ENCODE peak calls at places on chromosomes 3 and 15, in seven cellular contexts. U is esophagus squamous epithelium; R is lung; N is IMR-90; C is OCI-LY7; X is CD4-positive, alpha-beta memory T cell; F is right atrium auricular region. A is an unnamed sample. For H3K4me1, the result is how much of the 10 kb centered on the place peaks cover.

GRCh38 chr3:121592856-121593702 is at the start of gene FBXO40:
- DNase-seq in X (no peak), F (no peak), U (no peak), N (no peak), R (no peak), C (peak), A (no peak)

GRCh38 chr3:195455789-195456188 is 13.0 kb upstream of the ACAP2 start:
- DNase-seq in C (no peak), R (no peak), X (no peak), N (no peak), F (no peak), U (no peak), A (no peak)

GRCh38 chr3:4986175-4986610 is 7.0 kb downstream of the BHLHE40 start:
- DNase-seq in F (no peak), R (no peak), N (peak), C (no peak), X (no peak), U (no peak), A (no peak)

GRCh38 chr3:35500641-35501353 is 138.5 kb upstream of the ARPP21 start:
- DNase-seq in X (no peak), F (no peak), N (no peak), U (no peak), C (no peak), R (no peak), A (no peak)

GRCh38 chr15:36653851-36654250 is 74.4 kb downstream of the CDIN1 start:
- DNase-seq in R (no peak), X (no peak), C (no peak), N (no peak), U (no peak), F (no peak), A (no peak)

GRCh38 chr3:50230106-50230832 is 5.7 kb upstream of the GNAI2 start:
- DNase-seq in U (no peak), C (no peak), F (no peak), N (no peak), X (no peak), R (no peak), A (no peak)

GRCh38 chr3:55524565-55525244 is 37.6 kb upstream of the WNT5A start:
- DNase-seq in N (peak), U (no peak), F (no peak), R (no peak), X (no peak), C (no peak), A (no peak)

GRCh38 chr15:69559440-69560215 is 107.0 kb downstream of the RPLP1 start:
- DNase-seq in U (no peak), C (no peak), R (no peak), N (no peak), F (no peak), X (no peak), A (no peak)

GRCh38 chr3:97432914-97433313 is 331.6 kb upstream of the ARL6 start:
- DNase-seq in R (no peak), N (no peak), C (no peak), X (no peak), F (no peak), U (no peak), A (no peak)

GRCh38 chr3:63467392-63467791 is 185.1 kb upstream of the SNTN start:
- DNase-seq in U (no peak), R (no peak), N (no peak), C (no peak), F (no peak), X (no peak), A (no peak)

GRCh38 chr3:24129549-24129948 is 184.5 kb downstream of the NR1D2 start:
- DNase-seq in U (no peak), F (no peak), C (no peak), N (no peak), R (no peak), X (no peak), A (no peak)

GRCh38 chr15:91192285-91193058 is 92.4 kb downstream of the SV2B start:
- DNase-seq in C (no peak), X (no peak), N (no peak), U (no peak), R (no peak), F (no peak), A (no peak)

GRCh38 chr3:6326760-6327159 is 534.2 kb upstream of the GRM7 start:
- DNase-seq in F (no peak), U (no peak), C (no peak), R (no peak), X (no peak), N (no peak), A (no peak)

GRCh38 chr3:148366743-148367410 is 330.8 kb upstream of the AGTR1 start:
- DNase-seq in C (no peak), N (peak), U (no peak), X (no peak), R (no peak), F (no peak), A (no peak)

GRCh38 chr3:12343091-12343494 is 54.2 kb downstream of the PPARG start:
- DNase-seq in F (no peak), R (no peak), U (no peak), X (no peak), N (peak), C (no peak), A (no peak)

GRCh38 chr3:155386817-155387403 is 93.4 kb upstream of the STRIT1 start:
- DNase-seq in N (no peak), U (no peak), C (no peak), X (no peak), R (no peak), F (no peak), A (no peak)

GRCh38 chr3:105518806-105519418 is 152.2 kb downstream of the ALCAM start:
- DNase-seq in R (no peak), F (no peak), N (peak), C (peak), X (no peak), U (no peak), A (no peak)

GRCh38 chr3:42052867-42053351 is 38.2 kb upstream of the TRAK1 start:
- DNase-seq in F (no peak), C (no peak), U (no peak), R (no peak), N (peak), X (no peak), A (no peak)

GRCh38 chr3:150407818-150408231 is 273 bp upstream of the TSC22D2 start:
- DNase-seq in N (peak), F (no peak), U (no peak), R (peak), C (no peak), X (no peak), A (peak)

GRCh38 chr3:197408177-197408957 is 110.0 kb upstream of the DLG1 start:
- DNase-seq in X (no peak), U (no peak), R (no peak), N (peak), C (no peak), F (no peak), A (no peak)

GRCh38 chr15:74205593-74205969 is 3.0 kb upstream of the STRA6 start:
- DNase-seq in N (no peak), U (no peak), R (no peak), X (no peak), F (no peak), C (no peak), A (no peak)

GRCh38 chr15:74201656-74202420 is 749 bp downstream of the STRA6 start:
- DNase-seq in X (no peak), N (no peak), F (no peak), U (no peak), C (no peak), R (no peak), A (no peak)

GRCh38 chr15:74202461-74203401 is at the start of gene STRA6:
- DNase-seq in U (no peak), C (no peak), X (no peak), R (no peak), N (no peak), F (no peak), A (no peak)

GRCh38 chr15:74206801-74207281 is 4.3 kb upstream of the STRA6 start:
- DNase-seq in R (no peak), X (no peak), C (no peak), N (no peak), U (no peak), F (no peak), A (no peak)

DNA sequence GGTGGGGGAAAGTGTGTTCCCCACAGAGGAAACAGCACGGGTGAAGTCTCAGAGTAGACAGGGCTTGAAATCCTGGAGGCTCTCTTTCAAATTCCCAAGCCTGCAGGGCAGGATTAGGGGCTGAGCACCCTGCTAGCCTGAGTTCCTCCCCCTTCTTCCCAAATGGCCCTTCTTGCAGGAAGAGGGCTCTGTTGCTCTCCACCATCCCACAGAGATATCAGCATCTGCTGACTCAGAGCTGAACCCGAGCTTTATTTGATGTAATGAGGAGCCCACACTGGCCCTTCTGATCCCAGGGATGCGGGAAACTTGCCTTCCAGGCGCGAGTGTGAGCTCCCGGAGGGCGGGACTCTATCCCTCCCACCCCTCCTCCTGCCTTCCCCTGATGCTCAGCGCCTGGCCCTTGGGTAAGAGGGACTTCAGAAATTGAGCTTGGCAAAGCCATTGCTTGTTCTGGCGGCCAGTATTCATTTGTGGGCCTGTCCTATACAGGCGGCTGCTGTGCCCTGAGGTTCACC is 1.4 kb upstream of the STRA6 start:
- DNase-seq in F (peak), N (peak), C (no peak), X (no peak), U (no peak), R (no peak), A (peak)
- H3K4me1 ChIP-seq in F (under half), N (under half), C (under half), X (under half), U (under half), R (under half), A (under half)

GRCh38 chr3:172201990-172202318 is 162.6 kb downstream of the FNDC3B start:
- DNase-seq in R (no peak), U (no peak), X (no peak), N (peak), C (no peak), F (no peak), A (no peak)

GRCh38 chr3:172204716-172205115 is 165.3 kb downstream of the FNDC3B start:
- DNase-seq in X (no peak), C (no peak), R (no peak), F (no peak), U (no peak), N (no peak), A (no peak)

GRCh38 chr3:172201136-172201989 is 162.0 kb downstream of the FNDC3B start:
- DNase-seq in N (peak), F (peak), X (no peak), R (peak), U (no peak), C (no peak), A (peak)

GRCh38 chr3:172203522-172204258 is 164.3 kb downstream of the FNDC3B start:
- DNase-seq in U (no peak), N (no peak), F (no peak), C (no peak), X (no peak), R (no peak), A (no peak)

GRCh38 chr3:172202797-172203196 is 163.4 kb downstream of the FNDC3B start:
- DNase-seq in X (no peak), R (no peak), F (no peak), N (no peak), C (no peak), U (no peak), A (no peak)
- H3K4me1 ChIP-seq in X (under half), R (half or more), F (under half), N (under half), C (under half), U (under half), A (under half)

GRCh38 chr3:177341766-177342165 is 144.5 kb upstream of the TBL1XR1 start:
- DNase-seq in F (peak), U (no peak), X (no peak), C (no peak), R (no peak), N (no peak), A (no peak)
- H3K4me1 ChIP-seq in F (under half), U (under half), X (under half), C (half or more), R (under half), N (under half), A (under half)

DNA sequence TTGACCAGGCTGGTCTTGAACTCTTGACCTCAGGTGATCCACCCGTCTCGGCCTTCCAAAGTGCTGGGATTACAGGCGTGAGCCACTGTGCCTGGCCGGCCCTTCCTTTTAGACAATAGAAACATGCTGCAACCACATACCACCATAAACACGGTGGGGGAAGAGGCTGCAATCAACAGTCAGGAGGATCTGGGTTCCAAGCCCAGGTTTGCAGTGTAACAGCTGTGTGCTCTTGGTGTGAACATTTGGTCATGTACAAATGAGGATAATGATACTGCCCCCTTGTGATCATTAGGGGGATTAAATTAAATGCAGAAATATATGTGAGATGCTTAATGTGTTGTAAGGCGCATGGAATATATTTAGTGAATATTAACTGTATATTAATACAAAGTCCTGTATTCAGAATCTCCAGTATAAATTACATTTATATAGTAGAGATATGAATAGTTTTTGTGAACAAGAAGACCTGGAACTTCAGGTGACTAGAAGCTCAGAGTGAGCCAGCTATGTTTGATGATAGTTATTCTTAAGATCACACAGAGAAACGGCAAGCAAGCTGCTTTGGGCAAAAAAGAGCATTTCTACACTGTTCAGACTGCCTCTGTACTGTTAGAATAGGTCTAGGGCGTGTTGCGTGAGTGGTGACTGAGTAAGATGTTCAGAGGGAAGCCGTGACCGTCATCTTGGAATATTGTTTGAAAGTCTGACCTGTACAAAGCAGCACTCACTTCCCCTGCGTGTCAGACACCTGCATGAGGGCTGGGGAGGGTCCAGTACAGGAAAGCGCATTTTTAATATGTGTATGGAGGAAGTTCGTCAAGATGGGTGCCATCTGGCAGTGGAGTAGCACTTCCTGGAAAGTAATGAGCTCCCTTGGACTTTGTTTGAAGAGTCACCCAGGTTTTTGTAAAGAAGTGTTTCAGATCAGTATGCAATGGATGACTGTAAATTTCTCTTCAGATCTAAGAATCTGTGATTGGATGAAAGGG is 125.8 kb downstream of the PGPEP1L start:
- DNase-seq in C (peak), X (no peak), U (no peak), N (peak), R (no peak), F (no peak), A (no peak)
- H3K4me1 ChIP-seq in C (under half), X (under half), U (under half), N (under half), R (under half), F (under half), A (under half)

GRCh38 chr3:139533781-139534443 is 5.6 kb downstream of the RBP1 start:
- DNase-seq in C (no peak), U (no peak), F (no peak), R (no peak), X (no peak), N (peak), A (peak)

GRCh38 chr3:139534992-139535879 is 4.3 kb downstream of the RBP1 start:
- DNase-seq in C (no peak), F (peak), U (no peak), R (no peak), X (no peak), N (peak), A (peak)

GRCh38 chr3:139532996-139533395 is 6.5 kb downstream of the RBP1 start:
- DNase-seq in F (no peak), R (no peak), N (peak), X (no peak), U (no peak), C (no peak), A (no peak)

GRCh38 chr3:139537325-139537724 is 2.2 kb downstream of the RBP1 start:
- DNase-seq in U (no peak), C (no peak), N (peak), R (no peak), F (no peak), X (no peak), A (no peak)

DNA sequence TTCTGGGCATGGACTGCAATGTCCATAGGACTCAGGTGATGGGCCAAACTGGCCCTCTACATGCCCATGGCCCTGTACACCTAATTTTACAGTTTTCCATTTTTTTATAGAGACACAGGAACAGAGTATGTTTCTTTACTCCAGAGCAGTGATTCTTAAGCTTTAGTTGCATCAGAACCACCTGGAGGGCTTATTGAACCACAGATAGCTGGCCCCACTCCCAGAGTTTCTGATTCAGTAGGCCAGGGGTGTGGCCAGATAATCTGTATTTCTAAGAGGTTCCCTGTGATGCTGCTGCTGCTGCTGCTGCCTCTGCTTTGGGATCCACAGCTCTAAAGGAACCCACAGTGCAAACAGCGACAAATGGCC is 5.1 kb downstream of the RBP1 start:
- DNase-seq in N (peak), C (no peak), R (no peak), U (no peak), X (no peak), F (no peak), A (no peak)
- H3K4me1 ChIP-seq in N (under half), C (under half), R (under half), U (under half), X (under half), F (under half), A (under half)

GRCh38 chr3:134339331-134339730 is 34.9 kb downstream of the AMOTL2 start:
- DNase-seq in C (no peak), N (no peak), X (no peak), F (no peak), R (no peak), U (no peak), A (no peak)

GRCh38 chr3:134337071-134337482 is 37.2 kb downstream of the AMOTL2 start:
- DNase-seq in X (no peak), F (no peak), C (no peak), N (no peak), U (no peak), R (no peak), A (no peak)

GRCh38 chr3:134338516-134339261 is 35.6 kb downstream of the AMOTL2 start:
- DNase-seq in R (no peak), C (no peak), F (no peak), X (no peak), N (no peak), U (no peak), A (peak)

GRCh38 chr3:134337511-134338200 is 36.6 kb downstream of the AMOTL2 start:
- DNase-seq in C (no peak), X (no peak), U (no peak), R (no peak), F (no peak), N (no peak), A (no peak)

GRCh38 chr3:134338201-134338512 is 36.1 kb downstream of the AMOTL2 start:
- DNase-seq in R (no peak), X (no peak), C (no peak), F (no peak), N (no peak), U (no peak), A (no peak)
- H3K4me1 ChIP-seq in R (under half), X (under half), C (under half), F (under half), N (under half), U (under half), A (under half)

DNA sequence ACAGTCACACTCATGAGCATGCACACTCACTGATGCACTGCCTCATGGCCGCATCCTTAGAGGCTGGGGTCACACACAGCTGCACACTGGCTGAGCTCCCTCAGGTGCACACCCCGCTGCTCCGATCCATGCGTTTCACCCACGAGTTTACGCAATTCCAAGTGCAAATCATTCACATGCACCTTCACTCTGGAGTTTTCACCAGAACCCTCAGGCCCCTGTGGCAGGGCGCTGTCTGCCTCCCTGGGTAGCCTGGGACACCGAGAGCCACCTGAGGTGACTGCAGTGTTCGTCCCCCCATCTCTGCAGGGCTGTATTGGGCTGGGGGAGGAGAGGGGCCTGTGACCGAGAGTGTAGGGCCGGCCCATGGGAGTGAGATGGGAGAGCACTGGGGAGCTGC is 134.8 kb downstream of the FBLN2 start:
- DNase-seq in U (no peak), N (no peak), X (no peak), F (no peak), R (no peak), C (no peak), A (no peak)
- H3K4me1 ChIP-seq in U (under half), N (under half), X (under half), F (under half), R (under half), C (under half), A (under half)